ENCODE peak calls at places on chromosomes 1 and 21, in five cellular contexts. C is gastrocnemius medialis; L is fibroblast of lung; B is right lobe of liver; G is CD8-positive, alpha-beta T cell. J is an unnamed sample.
A peak's percentile ranks its signal among the peaks of the same experiment; 100 is the strongest.

GRCh38 chr1:246592695-246593094 is 26.4 kb downstream of the CNST start:
- DNase-seq in C (no peak), G (no peak), B (no peak), L (peak; percentile 93), J (no peak)

GRCh38 chr1:237152506-237153335 is 110.7 kb downstream of the RYR2 start:
- DNase-seq in C (no peak), G (no peak), L (peak; percentile 34), B (no peak), J (no peak)

GRCh38 chr1:236568285-236568894 is 35.9 kb downstream of the HEATR1 start:
- DNase-seq in C (no peak), G (no peak), L (peak; percentile 92), B (no peak), J (no peak)

GRCh38 chr1:157135646-157136045 is 2.5 kb downstream of the ETV3 start:
- DNase-seq in B (no peak), G (no peak), C (no peak), L (no peak), J (no peak)

GRCh38 chr1:25906644-25907300 is 553 bp upstream of the STMN1 start:
- DNase-seq in C (no peak), L (no peak), G (no peak), B (no peak), J (peak; percentile 55)

GRCh38 chr1:58741689-58742553 is 41.9 kb downstream of the JUN start:
- DNase-seq in C (no peak), G (no peak), B (no peak), L (no peak), J (no peak)

GRCh38 chr1:192749349-192749748 is 59.5 kb upstream of the RGS2 start:
- DNase-seq in C (no peak), G (no peak), L (no peak), B (no peak), J (no peak)

GRCh38 chr1:96362623-96363022 is 359.0 kb upstream of the PTBP2 start:
- DNase-seq in L (peak; percentile 98), C (no peak), G (no peak), B (no peak), J (no peak)

GRCh38 chr1:168136709-168137514 is at the start of gene GPR161:
- DNase-seq in L (peak; percentile 38), B (peak; percentile 49), C (peak; percentile 16), G (no peak), J (peak; percentile 23)

GRCh38 chr1:44553127-44553758 is 121.0 kb downstream of the TMEM53 start:
- DNase-seq in G (no peak), L (no peak), C (no peak), B (no peak), J (no peak)

GRCh38 chr1:226201029-226201593 is 14.6 kb upstream of the ACBD3 start:
- DNase-seq in L (peak; percentile 28), B (no peak), G (no peak), C (no peak), J (no peak)

GRCh38 chr21:27645285-27645684 is 678.4 kb upstream of the ADAMTS5 start:
- DNase-seq in L (peak; percentile 11), B (no peak), G (no peak), C (no peak), J (no peak)

GRCh38 chr21:38520511-38520910 is 22.2 kb upstream of the ERG start:
- DNase-seq in B (no peak), L (no peak), G (no peak), C (no peak), J (no peak)

GRCh38 chr1:9294440-9294773 is 1.7 kb downstream of the SPSB1 start:
- DNase-seq in L (peak; percentile 75), B (no peak), G (no peak), C (no peak), J (no peak)

GRCh38 chr1:46444466-46444865 is 45.2 kb upstream of the DMBX1 start:
- DNase-seq in B (no peak), L (no peak), C (no peak), G (no peak), J (no peak)

GRCh38 chr1:46446646-46447498 is 42.8 kb upstream of the DMBX1 start:
- DNase-seq in L (peak; percentile 65), C (peak; percentile 35), G (peak; percentile 68), B (peak; percentile 75), J (peak; percentile 65)

GRCh38 chr1:46448109-46448911 is 41.3 kb upstream of the DMBX1 start:
- DNase-seq in C (no peak), B (no peak), G (no peak), L (no peak), J (no peak)

GRCh38 chr1:46447499-46448108 is 42.0 kb upstream of the DMBX1 start:
- DNase-seq in C (no peak), B (no peak), G (no peak), L (no peak), J (no peak)

GRCh38 chr1:46445773-46446256 is 43.8 kb upstream of the DMBX1 start:
- DNase-seq in B (no peak), L (no peak), G (no peak), C (no peak), J (no peak)
- TF ChIP-seq CTCF in B (no peak), L (no peak), G (no peak), C (no peak), J (no peak)

GRCh38 chr1:145955436-145955835 is 2.4 kb downstream of the LIX1L start:
- DNase-seq in C (no peak), L (no peak), B (no peak), G (no peak), J (no peak)

GRCh38 chr1:145957443-145958319 is at the start of gene LIX1L:
- DNase-seq in B (peak; percentile 97), C (peak; percentile 97), L (peak; percentile 97), G (peak; percentile 91), J (peak; percentile 93)

GRCh38 chr1:145956361-145956760 is 1.5 kb downstream of the LIX1L start:
- DNase-seq in C (no peak), B (no peak), L (no peak), G (no peak), J (no peak)

GRCh38 chr1:145958734-145959133 is 917 bp upstream of the LIX1L start:
- DNase-seq in L (no peak), C (no peak), G (no peak), B (no peak), J (no peak)

DNA sequence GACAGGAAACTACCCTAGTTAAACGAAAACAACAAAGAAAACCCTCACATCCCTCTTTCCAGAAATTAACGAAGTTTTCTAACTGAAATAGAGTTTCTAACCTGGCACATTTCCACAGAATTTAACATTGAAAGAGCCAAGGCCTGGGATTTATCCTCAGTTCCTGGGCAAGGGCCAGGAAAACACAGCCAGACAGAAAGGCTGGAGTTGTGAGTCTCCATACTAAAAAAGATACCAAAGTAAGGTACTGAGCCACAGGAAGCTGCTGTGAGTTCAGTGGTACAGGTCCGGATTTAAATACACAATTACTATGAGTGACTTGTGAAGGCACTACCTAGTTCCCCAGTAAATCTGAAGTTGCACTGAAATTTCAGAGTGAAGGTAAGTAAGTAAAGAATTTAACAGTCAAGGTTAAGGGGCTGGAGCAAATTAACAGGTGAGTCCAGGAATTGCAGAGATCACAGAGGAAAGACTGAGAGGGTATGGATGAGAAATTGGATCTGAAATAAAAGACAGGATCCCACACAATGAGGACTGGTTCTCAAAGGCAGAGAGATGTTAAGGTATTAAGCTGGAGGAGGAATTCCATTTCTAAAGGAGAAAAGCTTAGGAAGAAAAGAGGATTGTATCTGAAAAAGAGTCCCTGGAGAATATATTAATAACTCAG is 908 bp downstream of the LIX1L start:
- DNase-seq in C (no peak), L (peak; percentile 65), B (no peak), G (no peak), J (no peak)
- H3K27ac ChIP-seq in C (peak overlapping the region; percentile 99), L (peak overlapping the region; percentile 87), B (peak overlapping the region; percentile 97), G (peak overlapping the region; percentile 77), J (peak overlapping the region; percentile 76)

DNA sequence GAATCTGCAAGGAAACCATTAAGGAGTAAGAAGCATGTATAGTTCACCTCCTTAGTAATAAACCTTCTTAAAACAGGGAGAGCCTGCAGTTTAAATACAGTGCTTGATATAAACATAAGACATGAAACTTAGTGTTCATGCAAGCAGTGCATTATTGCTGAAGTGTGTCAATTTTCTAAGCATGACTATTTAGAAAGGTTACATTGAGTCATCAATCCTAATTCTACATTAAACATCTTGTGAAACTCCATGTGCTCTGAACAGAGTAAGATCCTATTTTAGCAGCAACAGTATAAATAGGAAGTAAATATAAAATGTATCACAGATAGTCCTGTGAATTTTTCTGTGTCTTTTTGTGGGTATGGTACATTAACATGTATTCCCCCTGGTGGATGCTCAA is 135.5 kb downstream of the ESRRG start:
- DNase-seq in G (no peak), L (no peak), B (no peak), C (no peak), J (no peak)
- H3K9me3 ChIP-seq in G (no peaks in the 10 kb centered on the region), L (no peaks in the 10 kb centered on the region), B (no peaks in the 10 kb centered on the region), C (no peaks in the 10 kb centered on the region), J (no peaks in the 10 kb centered on the region)

DNA sequence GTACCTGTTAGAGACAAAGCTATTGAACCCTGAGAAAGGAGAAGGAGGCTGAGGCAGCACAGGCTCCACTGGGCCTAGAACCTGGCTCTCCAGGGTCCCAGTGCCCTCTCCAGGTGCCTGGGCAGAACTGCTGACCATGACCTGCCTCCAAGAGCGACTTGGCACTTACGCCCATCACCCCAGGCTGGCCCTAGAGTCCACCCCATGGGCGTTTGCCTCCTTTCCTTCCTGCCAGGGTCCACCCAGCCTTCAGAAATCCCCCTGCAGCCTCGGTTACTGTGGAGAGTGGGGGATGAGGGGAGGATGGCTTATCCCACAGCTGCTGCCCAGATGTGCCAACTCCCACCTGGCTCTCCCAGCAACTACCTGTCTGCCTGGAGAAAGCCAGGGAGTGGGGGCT is 14.7 kb upstream of the C1QA start:
- DNase-seq in B (no peak), L (no peak), G (no peak), C (no peak), J (no peak)
- TF ChIP-seq CTCF in B (no peak), L (no peak), G (no peak), C (no peak), J (no peak)

GRCh38 chr1:21269461-21270085 is 20.7 kb downstream of the ECE1 start:
- DNase-seq in C (no peak), L (no peak), G (no peak), B (peak; percentile 65), J (no peak)
- H3K27ac ChIP-seq in C (no peak overlapping the region), L (no peak overlapping the region), G (no peak overlapping the region), B (peak overlapping the region; percentile 50), J (no peak overlapping the region)

J was measured in CD4-positive, alpha-beta T cell.